ENCODE peak calls at places on chromosomes 3 and 15, in four cellular contexts. One of them, this sample, is unnamed.

GRCh38 chr3:160150525-160150924 is 74.7 kb upstream of the C3orf80 start:
- DNase-seq in astrocyte of the spinal cord: peak; percentile 65
- DNase-seq in fibroblast of pulmonary artery: peak; percentile 87
- DNase-seq in GM23338: no peak
- DNase-seq in this sample: no peak

GRCh38 chr15:65156692-65157091 is 23.1 kb upstream of the PDCD7 start:
- DNase-seq in astrocyte of the spinal cord: no peak
- DNase-seq in fibroblast of pulmonary artery: no peak
- DNase-seq in GM23338: no peak
- DNase-seq in this sample: no peak

GRCh38 chr3:66441124-66441523 is 59.7 kb downstream of the LRIG1 start:
- DNase-seq in astrocyte of the spinal cord: peak; percentile 67
- DNase-seq in fibroblast of pulmonary artery: peak; percentile 37
- DNase-seq in GM23338: peak; percentile 44
- DNase-seq in this sample: no peak

GRCh38 chr3:101484805-101485620 is 28.0 kb downstream of the SENP7 start:
- DNase-seq in astrocyte of the spinal cord: peak; percentile 74
- DNase-seq in fibroblast of pulmonary artery: peak; percentile 61
- DNase-seq in GM23338: no peak
- DNase-seq in this sample: no peak

GRCh38 chr15:48285329-48286214 is 45.7 kb upstream of the DUT start:
- DNase-seq in astrocyte of the spinal cord: peak; percentile 96
- DNase-seq in fibroblast of pulmonary artery: peak; percentile 88
- DNase-seq in GM23338: peak; percentile 93
- DNase-seq in this sample: peak; percentile 43

GRCh38 chr3:47089605-47090004 is 74.3 kb downstream of the SETD2 start:
- DNase-seq in astrocyte of the spinal cord: no peak
- DNase-seq in fibroblast of pulmonary artery: no peak
- DNase-seq in GM23338: no peak
- DNase-seq in this sample: no peak

GRCh38 chr15:43009206-43009605 is 88.6 kb upstream of the TTBK2 start:
- DNase-seq in astrocyte of the spinal cord: no peak
- DNase-seq in fibroblast of pulmonary artery: no peak
- DNase-seq in GM23338: no peak
- DNase-seq in this sample: no peak

GRCh38 chr15:60219841-60220240 is 177.9 kb downstream of the ANXA2 start:
- DNase-seq in astrocyte of the spinal cord: no peak
- DNase-seq in fibroblast of pulmonary artery: no peak
- DNase-seq in GM23338: no peak
- DNase-seq in this sample: no peak

GRCh38 chr3:82671466-82671865 is 910.0 kb upstream of the GBE1 start:
- DNase-seq in astrocyte of the spinal cord: no peak
- DNase-seq in fibroblast of pulmonary artery: no peak
- DNase-seq in GM23338: no peak
- DNase-seq in this sample: no peak

GRCh38 chr3:184565421-184566211 is 4.0 kb downstream of the EPHB3 start:
- DNase-seq in astrocyte of the spinal cord: peak; percentile 86
- DNase-seq in fibroblast of pulmonary artery: peak; percentile 56
- DNase-seq in GM23338: no peak
- DNase-seq in this sample: no peak

GRCh38 chr3:126915015-126915414 is 67.9 kb upstream of the PLXNA1 start:
- DNase-seq in astrocyte of the spinal cord: no peak
- DNase-seq in fibroblast of pulmonary artery: no peak
- DNase-seq in GM23338: no peak
- DNase-seq in this sample: no peak

GRCh38 chr3:29281265-29282228 is 676 bp downstream of the RBMS3 start:
- DNase-seq in astrocyte of the spinal cord: peak; percentile 73
- DNase-seq in fibroblast of pulmonary artery: peak; percentile 74
- DNase-seq in GM23338: no peak
- DNase-seq in this sample: no peak

GRCh38 chr3:178482981-178483380 is 53.3 kb upstream of the KCNMB2 start:
- DNase-seq in astrocyte of the spinal cord: no peak
- DNase-seq in fibroblast of pulmonary artery: no peak
- DNase-seq in GM23338: no peak
- DNase-seq in this sample: no peak

GRCh38 chr3:172659246-172660002 is 51.4 kb downstream of the NCEH1 start:
- DNase-seq in astrocyte of the spinal cord: no peak
- DNase-seq in fibroblast of pulmonary artery: no peak
- DNase-seq in GM23338: no peak
- DNase-seq in this sample: no peak

GRCh38 chr3:122793568-122794416 is at the start of gene HSPBAP1:
- DNase-seq in astrocyte of the spinal cord: peak; percentile 91
- DNase-seq in fibroblast of pulmonary artery: peak; percentile 93
- DNase-seq in GM23338: peak; percentile 98
- DNase-seq in this sample: peak; percentile 80

GRCh38 chr3:130905551-130905950 is 11.7 kb downstream of the ATP2C1 start:
- DNase-seq in astrocyte of the spinal cord: peak; percentile 22
- DNase-seq in fibroblast of pulmonary artery: peak; percentile 88
- DNase-seq in GM23338: no peak
- DNase-seq in this sample: no peak

GRCh38 chr3:194203482-194204035 is 67.6 kb downstream of the HES1 start:
- DNase-seq in astrocyte of the spinal cord: no peak
- DNase-seq in fibroblast of pulmonary artery: no peak
- DNase-seq in GM23338: peak; percentile 40
- DNase-seq in this sample: no peak

GRCh38 chr15:50003786-50004334 is 115.2 kb downstream of the ATP8B4 start:
- DNase-seq in astrocyte of the spinal cord: peak; percentile 83
- DNase-seq in fibroblast of pulmonary artery: peak; percentile 92
- DNase-seq in GM23338: peak; percentile 95
- DNase-seq in this sample: peak; percentile 63

GRCh38 chr15:55003900-55004879 is 192.6 kb downstream of the RSL24D1 start:
- DNase-seq in astrocyte of the spinal cord: no peak
- DNase-seq in fibroblast of pulmonary artery: no peak
- DNase-seq in GM23338: no peak
- DNase-seq in this sample: no peak

GRCh38 chr3:134749802-134750553 is 45.1 kb upstream of the EPHB1 start:
- DNase-seq in astrocyte of the spinal cord: no peak
- DNase-seq in fibroblast of pulmonary artery: no peak
- DNase-seq in GM23338: peak; percentile 73
- DNase-seq in this sample: no peak
- TF ChIP-seq CTCF in astrocyte of the spinal cord: no peak
- TF ChIP-seq CTCF in fibroblast of pulmonary artery: no peak
- TF ChIP-seq CTCF in GM23338: peak; percentile 47
- TF ChIP-seq CTCF in this sample: no peak

GRCh38 chr3:132630612-132631011 is 29.0 kb downstream of the ACAD11 start:
- DNase-seq in astrocyte of the spinal cord: no peak
- DNase-seq in fibroblast of pulmonary artery: no peak
- DNase-seq in GM23338: no peak
- DNase-seq in this sample: no peak
- H3K4me3 ChIP-seq in astrocyte of the spinal cord: no peak overlapping the region
- H3K4me3 ChIP-seq in fibroblast of pulmonary artery: no peak overlapping the region
- H3K4me3 ChIP-seq in GM23338: no peak overlapping the region
- H3K4me3 ChIP-seq in this sample: no peak overlapping the region

GRCh38 chr15:58377193-58377592 is 54.6 kb upstream of the LIPC start:
- DNase-seq in astrocyte of the spinal cord: no peak
- DNase-seq in fibroblast of pulmonary artery: no peak
- DNase-seq in GM23338: no peak
- DNase-seq in this sample: no peak
- TF ChIP-seq CTCF in astrocyte of the spinal cord: no peak
- TF ChIP-seq CTCF in fibroblast of pulmonary artery: no peak
- TF ChIP-seq CTCF in GM23338: no peak
- TF ChIP-seq CTCF in this sample: no peak

DNA sequence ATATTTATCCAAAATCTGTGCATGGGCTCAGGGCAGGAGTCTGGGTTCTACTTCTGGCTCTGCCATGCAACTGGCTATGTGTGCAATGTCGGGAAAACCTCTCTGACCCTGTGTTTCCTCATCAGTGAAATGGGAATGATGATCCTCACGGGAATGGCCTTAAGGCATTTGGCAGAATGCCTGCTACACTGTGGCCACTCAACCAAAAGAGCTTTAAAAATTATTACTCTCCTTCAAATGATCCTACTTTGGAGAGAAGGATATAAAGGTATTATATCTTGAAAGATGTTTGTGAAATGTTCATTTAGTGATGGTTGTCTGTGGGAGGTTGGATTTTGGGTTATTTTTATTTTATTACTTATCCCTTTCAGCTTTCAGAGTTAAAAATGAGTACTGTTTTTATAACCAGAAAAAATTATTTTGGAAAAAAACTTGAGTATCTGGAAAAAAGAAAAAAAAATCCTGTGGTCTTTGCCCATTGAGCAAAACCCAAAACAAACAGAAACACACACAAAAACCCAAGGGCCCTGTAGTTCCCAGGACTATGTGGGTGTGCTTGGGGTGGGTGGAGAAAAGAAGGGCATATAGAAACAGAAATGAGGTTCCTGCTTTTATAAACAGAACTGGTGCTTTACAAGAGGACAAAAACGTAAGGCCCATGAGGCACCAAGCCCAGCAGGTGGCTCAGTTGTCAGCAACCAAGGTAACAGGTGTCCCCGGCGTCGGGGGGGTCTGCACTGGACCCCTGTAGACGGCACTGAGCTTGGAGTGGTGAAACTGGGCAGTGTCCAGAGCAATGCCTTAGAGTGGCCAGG is 22.0 kb downstream of the RGMA start:
- DNase-seq in astrocyte of the spinal cord: no peak
- DNase-seq in fibroblast of pulmonary artery: no peak
- DNase-seq in GM23338: no peak
- DNase-seq in this sample: no peak
- H3K4me3 ChIP-seq in astrocyte of the spinal cord: no peak overlapping the region
- H3K4me3 ChIP-seq in fibroblast of pulmonary artery: no peak overlapping the region
- H3K4me3 ChIP-seq in GM23338: no peak overlapping the region
- H3K4me3 ChIP-seq in this sample: no peak overlapping the region

DNA sequence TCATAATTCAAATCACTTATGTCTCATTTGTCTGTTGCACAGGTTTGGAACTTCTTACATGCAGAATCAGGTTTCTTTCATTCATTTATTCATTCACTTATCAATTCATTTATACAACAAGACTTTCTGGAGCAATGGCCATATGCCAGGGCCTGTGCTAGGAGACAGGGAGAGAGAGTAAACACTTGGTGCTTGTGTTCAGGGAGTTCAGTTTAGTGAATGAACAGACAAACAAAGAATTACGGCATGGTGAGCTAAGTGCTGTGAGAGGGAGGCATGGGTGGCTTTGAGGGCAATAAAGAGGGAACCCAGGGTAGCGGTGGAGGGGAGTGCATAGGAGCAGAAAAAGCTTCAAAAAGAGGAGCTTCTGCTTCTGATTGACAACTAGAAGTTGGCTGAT is 8.5 kb upstream of the IREB2 start:
- DNase-seq in astrocyte of the spinal cord: no peak
- DNase-seq in fibroblast of pulmonary artery: no peak
- DNase-seq in GM23338: no peak
- DNase-seq in this sample: no peak
- TF ChIP-seq CTCF in astrocyte of the spinal cord: no peak
- TF ChIP-seq CTCF in fibroblast of pulmonary artery: no peak
- TF ChIP-seq CTCF in GM23338: no peak
- TF ChIP-seq CTCF in this sample: no peak

GRCh38 chr15:78072080-78072892 is 5.2 kb downstream of the TBC1D2B start:
- DNase-seq in astrocyte of the spinal cord: peak; percentile 70
- DNase-seq in fibroblast of pulmonary artery: peak; percentile 93
- DNase-seq in GM23338: no peak
- DNase-seq in this sample: no peak
- H3K4me3 ChIP-seq in astrocyte of the spinal cord: no peak overlapping the region
- H3K4me3 ChIP-seq in fibroblast of pulmonary artery: no peak overlapping the region
- H3K4me3 ChIP-seq in GM23338: no peak overlapping the region
- H3K4me3 ChIP-seq in this sample: no peak overlapping the region

GRCh38 chr15:101277943-101278564 is 769 bp upstream of the SELENOS start:
- DNase-seq in astrocyte of the spinal cord: no peak
- DNase-seq in fibroblast of pulmonary artery: no peak
- DNase-seq in GM23338: peak; percentile 29
- DNase-seq in this sample: no peak

GRCh38 chr15:101277038-101277822 is at the start of gene SELENOS:
- DNase-seq in astrocyte of the spinal cord: peak; percentile 89
- DNase-seq in fibroblast of pulmonary artery: peak; percentile 92
- DNase-seq in GM23338: peak; percentile 96
- DNase-seq in this sample: no peak

GRCh38 chr15:101273534-101273933 is 3.8 kb downstream of the SELENOS start:
- DNase-seq in astrocyte of the spinal cord: no peak
- DNase-seq in fibroblast of pulmonary artery: no peak
- DNase-seq in GM23338: no peak
- DNase-seq in this sample: no peak

GRCh38 chr15:101275018-101275417 is 2.3 kb downstream of the SELENOS start:
- DNase-seq in astrocyte of the spinal cord: no peak
- DNase-seq in fibroblast of pulmonary artery: no peak
- DNase-seq in GM23338: no peak
- DNase-seq in this sample: peak; percentile 48

DNA sequence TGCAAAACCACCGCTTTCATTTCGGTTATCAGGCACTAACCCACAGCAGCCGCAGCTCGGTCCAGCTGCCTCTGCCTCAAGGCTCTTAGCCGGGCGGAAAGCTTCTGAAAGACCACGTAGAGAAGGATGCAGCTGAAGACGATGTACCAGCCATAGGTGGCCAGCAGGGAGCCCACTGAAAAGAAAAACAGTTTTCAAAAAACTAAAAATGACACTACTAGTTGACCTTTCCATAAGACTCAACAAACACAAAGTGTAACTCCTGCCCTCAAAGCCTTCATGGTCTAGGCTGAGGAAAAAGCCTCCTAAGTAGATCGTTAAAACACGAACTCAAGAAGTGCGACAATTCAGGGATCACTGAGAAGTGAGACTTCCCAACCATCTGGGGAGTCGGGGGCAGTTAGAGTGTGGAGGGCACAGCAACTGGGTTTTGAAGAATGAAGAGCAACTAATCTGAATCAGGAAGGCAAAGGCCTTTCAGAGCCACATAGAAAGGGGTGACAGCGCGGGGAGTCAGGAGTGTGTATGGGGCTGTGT is 716 bp downstream of the SELENOS start:
- DNase-seq in astrocyte of the spinal cord: peak; percentile 47
- DNase-seq in fibroblast of pulmonary artery: peak; percentile 60
- DNase-seq in GM23338: peak; percentile 53
- DNase-seq in this sample: no peak
- TF ChIP-seq CTCF in astrocyte of the spinal cord: peak; percentile 50
- TF ChIP-seq CTCF in fibroblast of pulmonary artery: peak; percentile 45
- TF ChIP-seq CTCF in GM23338: peak; percentile 54
- TF ChIP-seq CTCF in this sample: peak; percentile 62

DNA sequence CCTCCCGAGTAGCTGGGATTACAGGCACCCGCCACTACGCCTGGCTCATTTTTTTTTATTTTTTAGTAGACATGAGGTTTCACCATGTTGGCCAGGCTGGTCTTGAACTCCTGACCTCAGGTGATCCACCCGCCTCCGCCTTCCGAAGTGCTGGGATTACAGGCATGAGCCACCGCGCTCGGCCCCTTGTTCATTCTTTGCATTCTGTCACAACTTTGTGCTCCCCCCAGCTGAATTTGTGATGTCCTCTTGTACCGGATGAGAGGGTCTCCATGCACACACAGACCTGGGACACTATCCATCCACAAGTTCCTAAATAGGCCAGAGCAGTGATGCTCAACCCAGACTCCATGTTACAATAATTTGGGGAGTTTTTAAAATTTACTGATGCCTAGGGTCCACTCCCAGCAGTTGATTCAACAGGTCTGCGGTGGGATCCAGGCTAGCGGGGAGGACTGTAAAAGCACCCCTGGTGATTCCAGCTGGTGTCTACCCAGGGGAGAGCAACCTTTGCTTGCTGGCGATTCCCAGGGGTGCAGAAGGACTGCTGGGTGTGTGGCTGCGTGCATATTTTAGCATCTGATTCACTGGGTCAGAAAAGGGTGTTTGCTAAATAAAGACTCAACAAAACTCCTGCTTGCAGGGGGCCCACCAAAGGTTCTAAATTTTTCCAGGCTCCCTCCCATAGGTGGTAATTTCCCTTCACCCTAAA is 995 bp downstream of the RASSF1 start:
- DNase-seq in astrocyte of the spinal cord: peak; percentile 22
- DNase-seq in fibroblast of pulmonary artery: peak; percentile 41
- DNase-seq in GM23338: no peak
- DNase-seq in this sample: no peak
- H3K4me3 ChIP-seq in astrocyte of the spinal cord: peak overlapping the region; percentile 31
- H3K4me3 ChIP-seq in fibroblast of pulmonary artery: peak overlapping the region; percentile 43
- H3K4me3 ChIP-seq in GM23338: peak overlapping the region; percentile 65
- H3K4me3 ChIP-seq in this sample: peak overlapping the region; percentile 91

GRCh38 chr3:98817546-98817945 is 54.4 kb downstream of the ST3GAL6 start:
- DNase-seq in astrocyte of the spinal cord: peak; percentile 67
- DNase-seq in fibroblast of pulmonary artery: peak; percentile 80
- DNase-seq in GM23338: peak; percentile 76
- DNase-seq in this sample: peak; percentile 19
- TF ChIP-seq CTCF in astrocyte of the spinal cord: peak; percentile 53
- TF ChIP-seq CTCF in fibroblast of pulmonary artery: peak; percentile 57
- TF ChIP-seq CTCF in GM23338: peak; percentile 80
- TF ChIP-seq CTCF in this sample: peak; percentile 54

This sample was measured in GM12864.